ENCODE peak calls at places on chromosomes 16 and 17, in four cellular contexts. One of them, this sample, is unnamed.

GRCh38 chr16:74586948-74587347 is 20.0 kb downstream of the GLG1 start:
- DNase-seq in stomach: no peak
- DNase-seq in AG09309: no peak
- DNase-seq in progenitor cell of endocrine pancreas: no peak
- DNase-seq in this sample: no peak

GRCh38 chr16:2963611-2964415 is at the start of gene KREMEN2:
- DNase-seq in stomach: no peak
- DNase-seq in AG09309: no peak
- DNase-seq in progenitor cell of endocrine pancreas: no peak
- DNase-seq in this sample: no peak

GRCh38 chr17:41895617-41896016 is 23.1 kb downstream of the ACLY start:
- DNase-seq in stomach: no peak
- DNase-seq in AG09309: no peak
- DNase-seq in progenitor cell of endocrine pancreas: no peak
- DNase-seq in this sample: no peak

GRCh38 chr17:869067-869466 is 86.9 kb downstream of the MRM3 start:
- DNase-seq in stomach: peak
- DNase-seq in AG09309: peak
- DNase-seq in progenitor cell of endocrine pancreas: no peak
- DNase-seq in this sample: peak

GRCh38 chr16:23712976-23713375 is at the start of gene ERN2:
- DNase-seq in stomach: peak
- DNase-seq in AG09309: no peak
- DNase-seq in progenitor cell of endocrine pancreas: no peak
- DNase-seq in this sample: no peak

GRCh38 chr16:17802566-17802965 is 331.8 kb upstream of the XYLT1 start:
- DNase-seq in stomach: no peak
- DNase-seq in AG09309: no peak
- DNase-seq in progenitor cell of endocrine pancreas: no peak
- DNase-seq in this sample: no peak

GRCh38 chr17:4968166-4968915 is 724 bp upstream of the SPAG7 start:
- DNase-seq in stomach: no peak
- DNase-seq in AG09309: no peak
- DNase-seq in progenitor cell of endocrine pancreas: peak
- DNase-seq in this sample: peak

GRCh38 chr17:66426397-66427033 is 124.1 kb downstream of the PRKCA start:
- DNase-seq in stomach: no peak
- DNase-seq in AG09309: no peak
- DNase-seq in progenitor cell of endocrine pancreas: no peak
- DNase-seq in this sample: no peak

GRCh38 chr16:23896832-23897821 is 61.3 kb downstream of the PRKCB start:
- DNase-seq in stomach: no peak
- DNase-seq in AG09309: no peak
- DNase-seq in progenitor cell of endocrine pancreas: no peak
- DNase-seq in this sample: no peak

GRCh38 chr16:11554054-11554453 is 32.7 kb downstream of the LITAF start:
- DNase-seq in stomach: no peak
- DNase-seq in AG09309: no peak
- DNase-seq in progenitor cell of endocrine pancreas: no peak
- DNase-seq in this sample: no peak

GRCh38 chr17:16461606-16461866 is 30.5 kb downstream of the LRRC75A start:
- DNase-seq in stomach: no peak
- DNase-seq in AG09309: no peak
- DNase-seq in progenitor cell of endocrine pancreas: no peak
- DNase-seq in this sample: no peak

GRCh38 chr17:16462070-16462864 is 29.7 kb downstream of the LRRC75A start:
- DNase-seq in stomach: no peak
- DNase-seq in AG09309: no peak
- DNase-seq in progenitor cell of endocrine pancreas: no peak
- DNase-seq in this sample: no peak

GRCh38 chr17:16464641-16465312 is 27.2 kb downstream of the LRRC75A start:
- DNase-seq in stomach: no peak
- DNase-seq in AG09309: no peak
- DNase-seq in progenitor cell of endocrine pancreas: no peak
- DNase-seq in this sample: no peak

GRCh38 chr17:16464001-16464640 is 27.9 kb downstream of the LRRC75A start:
- DNase-seq in stomach: no peak
- DNase-seq in AG09309: no peak
- DNase-seq in progenitor cell of endocrine pancreas: no peak
- DNase-seq in this sample: no peak

DNA sequence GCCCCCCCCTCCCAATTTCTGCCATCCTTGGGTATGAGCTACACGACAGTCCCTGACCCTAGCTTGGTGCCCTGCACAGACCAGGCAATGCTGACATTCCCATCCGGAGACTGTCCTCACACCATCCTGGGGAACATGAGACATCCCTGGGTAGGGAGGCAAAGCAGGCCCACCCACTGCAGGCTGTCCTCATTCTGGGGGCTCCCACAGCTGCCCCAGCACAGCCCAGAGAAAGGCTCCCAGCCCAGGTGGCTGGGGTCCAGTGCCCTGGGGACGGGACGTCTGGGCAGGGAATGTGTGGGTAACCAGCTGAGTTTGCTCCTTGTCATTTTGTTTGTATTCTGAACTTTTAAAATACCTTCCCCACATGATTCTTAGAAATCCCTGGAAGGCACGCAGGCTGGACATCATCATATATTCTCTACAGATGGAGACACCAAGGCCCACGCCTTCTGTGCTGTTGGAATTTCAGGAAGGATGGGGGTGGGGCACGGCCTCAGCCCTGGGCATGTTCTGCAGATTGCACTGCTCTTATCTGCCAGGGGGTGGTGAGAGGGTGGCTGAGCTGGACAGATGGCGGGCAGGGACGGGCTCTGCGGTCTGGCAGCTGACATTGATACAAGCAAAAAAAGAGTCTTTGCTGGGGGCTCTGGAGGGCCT is 28.5 kb downstream of the LRRC75A start:
- DNase-seq in stomach: peak
- DNase-seq in AG09309: no peak
- DNase-seq in progenitor cell of endocrine pancreas: no peak
- DNase-seq in this sample: peak
- TF ChIP-seq CTCF in stomach: no peak
- TF ChIP-seq CTCF in AG09309: peak
- TF ChIP-seq CTCF in progenitor cell of endocrine pancreas: peak
- TF ChIP-seq CTCF in this sample: peak

DNA sequence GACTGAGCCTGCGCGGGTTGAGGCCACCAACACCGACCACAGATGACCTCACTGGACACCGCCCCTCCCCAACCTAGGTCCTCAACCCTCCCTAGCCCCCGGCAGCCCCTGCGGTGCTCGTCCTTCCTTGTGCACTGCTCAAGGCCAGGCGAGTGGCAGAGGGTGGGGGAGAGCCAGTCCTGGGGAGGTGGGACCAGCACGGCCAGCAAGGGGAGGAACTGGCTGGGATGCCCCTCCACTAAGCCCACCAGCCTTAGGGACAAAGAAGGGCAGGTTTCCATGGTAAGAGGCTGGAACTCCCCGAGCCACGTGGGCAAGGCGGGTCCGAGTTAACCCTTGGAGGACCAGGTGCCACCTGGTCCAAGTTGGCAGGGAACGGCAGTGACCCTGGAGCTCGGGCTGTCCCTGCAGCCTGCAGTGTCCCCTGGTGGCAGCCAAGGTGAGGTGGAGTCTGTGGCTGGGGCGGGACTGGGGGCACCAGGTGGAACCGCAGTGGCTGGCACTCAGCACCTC is 9.2 kb downstream of the FSCN2 start:
- DNase-seq in stomach: peak
- DNase-seq in AG09309: no peak
- DNase-seq in progenitor cell of endocrine pancreas: peak
- DNase-seq in this sample: no peak
- TF ChIP-seq CTCF in stomach: no peak
- TF ChIP-seq CTCF in AG09309: peak
- TF ChIP-seq CTCF in progenitor cell of endocrine pancreas: peak
- TF ChIP-seq CTCF in this sample: peak

GRCh38 chr16:53821957-53822625 is 118.1 kb downstream of the FTO start:
- DNase-seq in stomach: no peak
- DNase-seq in AG09309: peak
- DNase-seq in progenitor cell of endocrine pancreas: no peak
- DNase-seq in this sample: no peak
- TF ChIP-seq CTCF in stomach: no peak
- TF ChIP-seq CTCF in AG09309: no peak
- TF ChIP-seq CTCF in progenitor cell of endocrine pancreas: no peak
- TF ChIP-seq CTCF in this sample: no peak

GRCh38 chr17:46059457-46059856 is 60.4 kb downstream of the STH start:
- DNase-seq in stomach: no peak
- DNase-seq in AG09309: no peak
- DNase-seq in progenitor cell of endocrine pancreas: no peak
- DNase-seq in this sample: no peak

GRCh38 chr17:46064460-46064859 is 65.4 kb downstream of the STH start:
- DNase-seq in stomach: no peak
- DNase-seq in AG09309: no peak
- DNase-seq in progenitor cell of endocrine pancreas: no peak
- DNase-seq in this sample: no peak

GRCh38 chr17:46063239-46063638 is 64.2 kb downstream of the STH start:
- DNase-seq in stomach: no peak
- DNase-seq in AG09309: peak
- DNase-seq in progenitor cell of endocrine pancreas: no peak
- DNase-seq in this sample: no peak

GRCh38 chr17:46060461-46060860 is 61.4 kb downstream of the STH start:
- DNase-seq in stomach: no peak
- DNase-seq in AG09309: no peak
- DNase-seq in progenitor cell of endocrine pancreas: no peak
- DNase-seq in this sample: no peak

GRCh38 chr17:46061435-46061834 is 62.4 kb downstream of the STH start:
- DNase-seq in stomach: no peak
- DNase-seq in AG09309: no peak
- DNase-seq in progenitor cell of endocrine pancreas: no peak
- DNase-seq in this sample: no peak
- TF ChIP-seq CTCF in stomach: no peak
- TF ChIP-seq CTCF in AG09309: peak
- TF ChIP-seq CTCF in progenitor cell of endocrine pancreas: peak
- TF ChIP-seq CTCF in this sample: peak

GRCh38 chr17:73189417-73190099 is 3.3 kb upstream of the COG1 start:
- DNase-seq in stomach: peak
- DNase-seq in AG09309: no peak
- DNase-seq in progenitor cell of endocrine pancreas: no peak
- DNase-seq in this sample: peak
- TF ChIP-seq CTCF in stomach: no peak
- TF ChIP-seq CTCF in AG09309: peak
- TF ChIP-seq CTCF in progenitor cell of endocrine pancreas: peak
- TF ChIP-seq CTCF in this sample: peak